ENCODE peak calls at places on chromosomes 7 and 10, in four cellular contexts. One of them, this sample, is unnamed.

GRCh38 chr10:27744478-27745379 is 890 bp downstream of the MKX start:
- DNase-seq in GM04503: no peak
- DNase-seq in RWPE2: peak
- DNase-seq in NCI-H1694 treated with DMSO at 0.1 percent for 48 hours: no peak
- DNase-seq in this sample: no peak

GRCh38 chr10:104780165-104780564 is 139.1 kb downstream of the SORCS3 start:
- DNase-seq in RWPE2: no peak
- DNase-seq in NCI-H1694 treated with DMSO at 0.1 percent for 48 hours: no peak
- DNase-seq in GM04503: no peak
- DNase-seq in this sample: no peak

GRCh38 chr7:1669954-1670893 is at the start of gene ELFN1:
- DNase-seq in GM04503: no peak
- DNase-seq in NCI-H1694 treated with DMSO at 0.1 percent for 48 hours: no peak
- DNase-seq in RWPE2: peak
- DNase-seq in this sample: no peak

GRCh38 chr10:36446873-36447272 is 678.5 kb upstream of the ANKRD30A start:
- DNase-seq in RWPE2: peak
- DNase-seq in NCI-H1694 treated with DMSO at 0.1 percent for 48 hours: peak
- DNase-seq in GM04503: no peak
- DNase-seq in this sample: no peak

GRCh38 chr10:66639351-66639750 is 286.5 kb upstream of the LRRTM3 start:
- DNase-seq in GM04503: peak
- DNase-seq in NCI-H1694 treated with DMSO at 0.1 percent for 48 hours: no peak
- DNase-seq in RWPE2: no peak
- DNase-seq in this sample: no peak

GRCh38 chr7:4775281-4776159 is at the start of gene AP5Z1:
- DNase-seq in NCI-H1694 treated with DMSO at 0.1 percent for 48 hours: peak
- DNase-seq in GM04503: peak
- DNase-seq in RWPE2: peak
- DNase-seq in this sample: peak

GRCh38 chr7:75033064-75033463 is 40.5 kb downstream of the RCC1L start:
- DNase-seq in RWPE2: no peak
- DNase-seq in GM04503: no peak
- DNase-seq in NCI-H1694 treated with DMSO at 0.1 percent for 48 hours: no peak
- DNase-seq in this sample: no peak

GRCh38 chr10:1345368-1345767 is 289.2 kb downstream of the WDR37 start:
- DNase-seq in RWPE2: no peak
- DNase-seq in NCI-H1694 treated with DMSO at 0.1 percent for 48 hours: no peak
- DNase-seq in GM04503: no peak
- DNase-seq in this sample: no peak

GRCh38 chr10:22245567-22245966 is 27.8 kb upstream of the EBLN1 start:
- DNase-seq in NCI-H1694 treated with DMSO at 0.1 percent for 48 hours: no peak
- DNase-seq in GM04503: no peak
- DNase-seq in RWPE2: no peak
- DNase-seq in this sample: no peak

GRCh38 chr10:108848016-108848415 is 1075.3 kb downstream of the XPNPEP1 start:
- DNase-seq in RWPE2: no peak
- DNase-seq in NCI-H1694 treated with DMSO at 0.1 percent for 48 hours: no peak
- DNase-seq in GM04503: no peak
- DNase-seq in this sample: no peak

GRCh38 chr7:102146989-102147388 is 139.7 kb upstream of the SH2B2 start:
- DNase-seq in NCI-H1694 treated with DMSO at 0.1 percent for 48 hours: no peak
- DNase-seq in RWPE2: no peak
- DNase-seq in GM04503: no peak
- DNase-seq in this sample: no peak

GRCh38 chr10:132294561-132295320 is 13.0 kb downstream of the STK32C start:
- DNase-seq in GM04503: no peak
- DNase-seq in NCI-H1694 treated with DMSO at 0.1 percent for 48 hours: no peak
- DNase-seq in RWPE2: peak
- DNase-seq in this sample: no peak

GRCh38 chr7:74275401-74275881 is 13.8 kb upstream of the CLIP2 start:
- DNase-seq in NCI-H1694 treated with DMSO at 0.1 percent for 48 hours: no peak
- DNase-seq in GM04503: no peak
- DNase-seq in RWPE2: no peak
- DNase-seq in this sample: no peak

GRCh38 chr10:123537188-123537961 is 128.8 kb upstream of the GPR26 start:
- DNase-seq in NCI-H1694 treated with DMSO at 0.1 percent for 48 hours: no peak
- DNase-seq in RWPE2: no peak
- DNase-seq in GM04503: no peak
- DNase-seq in this sample: no peak

GRCh38 chr10:71344916-71345557 is 26.0 kb downstream of the SLC29A3 start:
- DNase-seq in RWPE2: no peak
- DNase-seq in GM04503: no peak
- DNase-seq in NCI-H1694 treated with DMSO at 0.1 percent for 48 hours: no peak
- DNase-seq in this sample: no peak

GRCh38 chr7:75979361-75980125 is 14.9 kb downstream of the TMEM120A start:
- DNase-seq in NCI-H1694 treated with DMSO at 0.1 percent for 48 hours: no peak
- DNase-seq in GM04503: no peak
- DNase-seq in RWPE2: no peak
- DNase-seq in this sample: no peak

GRCh38 chr7:41476117-41476803 is 226.6 kb downstream of the INHBA start:
- DNase-seq in NCI-H1694 treated with DMSO at 0.1 percent for 48 hours: no peak
- DNase-seq in GM04503: no peak
- DNase-seq in RWPE2: no peak
- DNase-seq in this sample: no peak

GRCh38 chr10:124722812-124723783 is 21.1 kb downstream of the FAM53B start:
- DNase-seq in GM04503: no peak
- DNase-seq in RWPE2: no peak
- DNase-seq in NCI-H1694 treated with DMSO at 0.1 percent for 48 hours: no peak
- DNase-seq in this sample: no peak

GRCh38 chr7:1322240-1323110 is 89.8 kb downstream of the UNCX start:
- DNase-seq in GM04503: no peak
- DNase-seq in NCI-H1694 treated with DMSO at 0.1 percent for 48 hours: no peak
- DNase-seq in RWPE2: peak
- DNase-seq in this sample: no peak

GRCh38 chr7:47414342-47415288 is 167.3 kb downstream of the TNS3 start:
- DNase-seq in NCI-H1694 treated with DMSO at 0.1 percent for 48 hours: no peak
- DNase-seq in GM04503: no peak
- DNase-seq in RWPE2: no peak
- DNase-seq in this sample: no peak

GRCh38 chr10:22366771-22367170 is 21.5 kb downstream of the SPAG6 start:
- DNase-seq in GM04503: no peak
- DNase-seq in NCI-H1694 treated with DMSO at 0.1 percent for 48 hours: no peak
- DNase-seq in RWPE2: no peak
- DNase-seq in this sample: no peak

GRCh38 chr10:93762979-93763391 is 5.2 kb downstream of the LGI1 start:
- DNase-seq in GM04503: no peak
- DNase-seq in RWPE2: no peak
- DNase-seq in NCI-H1694 treated with DMSO at 0.1 percent for 48 hours: no peak
- DNase-seq in this sample: no peak

GRCh38 chr7:13467111-13467547 is 522.3 kb downstream of the ETV1 start:
- DNase-seq in GM04503: no peak
- DNase-seq in RWPE2: no peak
- DNase-seq in NCI-H1694 treated with DMSO at 0.1 percent for 48 hours: peak
- DNase-seq in this sample: no peak

GRCh38 chr10:7915923-7916322 is 97.6 kb downstream of the TAF3 start:
- DNase-seq in RWPE2: no peak
- DNase-seq in NCI-H1694 treated with DMSO at 0.1 percent for 48 hours: no peak
- DNase-seq in GM04503: no peak
- DNase-seq in this sample: peak

GRCh38 chr7:1061180-1061579 is 16.8 kb downstream of the GPR146 start:
- DNase-seq in NCI-H1694 treated with DMSO at 0.1 percent for 48 hours: no peak
- DNase-seq in RWPE2: no peak
- DNase-seq in GM04503: no peak
- DNase-seq in this sample: no peak

GRCh38 chr7:48176356-48176893 is 5.2 kb downstream of the ABCA13 start:
- DNase-seq in NCI-H1694 treated with DMSO at 0.1 percent for 48 hours: no peak
- DNase-seq in GM04503: no peak
- DNase-seq in RWPE2: no peak
- DNase-seq in this sample: no peak

GRCh38 chr7:108351715-108352114 is 104.5 kb downstream of the NRCAM start:
- DNase-seq in RWPE2: no peak
- DNase-seq in NCI-H1694 treated with DMSO at 0.1 percent for 48 hours: no peak
- DNase-seq in GM04503: no peak
- DNase-seq in this sample: no peak

GRCh38 chr7:106110885-106111670 is 1.0 kb downstream of the SYPL1 start:
- DNase-seq in GM04503: no peak
- DNase-seq in NCI-H1694 treated with DMSO at 0.1 percent for 48 hours: no peak
- DNase-seq in RWPE2: no peak
- DNase-seq in this sample: no peak

GRCh38 chr7:134470864-134471263 is 12.0 kb upstream of the AKR1B1 start:
- DNase-seq in GM04503: no peak
- DNase-seq in NCI-H1694 treated with DMSO at 0.1 percent for 48 hours: no peak
- DNase-seq in RWPE2: no peak
- DNase-seq in this sample: no peak

GRCh38 chr10:5575482-5576153 is 50.9 kb downstream of the CALML3 start:
- DNase-seq in GM04503: no peak
- DNase-seq in NCI-H1694 treated with DMSO at 0.1 percent for 48 hours: no peak
- DNase-seq in RWPE2: no peak
- DNase-seq in this sample: peak

GRCh38 chr10:69472544-69472943 is 21.3 kb downstream of the TSPAN15 start:
- DNase-seq in NCI-H1694 treated with DMSO at 0.1 percent for 48 hours: no peak
- DNase-seq in GM04503: peak
- DNase-seq in RWPE2: no peak
- DNase-seq in this sample: no peak

GRCh38 chr7:51376420-51377092 is 59.9 kb upstream of the COBL start:
- DNase-seq in GM04503: no peak
- DNase-seq in NCI-H1694 treated with DMSO at 0.1 percent for 48 hours: no peak
- DNase-seq in RWPE2: no peak
- DNase-seq in this sample: no peak

GRCh38 chr10:24858244-24858907 is 94.0 kb downstream of the PRTFDC1 start:
- DNase-seq in NCI-H1694 treated with DMSO at 0.1 percent for 48 hours: no peak
- DNase-seq in GM04503: no peak
- DNase-seq in RWPE2: no peak
- DNase-seq in this sample: peak

GRCh38 chr10:65496541-65496940 is 1429.3 kb upstream of the LRRTM3 start:
- DNase-seq in GM04503: no peak
- DNase-seq in RWPE2: no peak
- DNase-seq in NCI-H1694 treated with DMSO at 0.1 percent for 48 hours: no peak
- DNase-seq in this sample: no peak

GRCh38 chr7:138891446-138891810 is 89.8 kb downstream of the KIAA1549 start:
- DNase-seq in NCI-H1694 treated with DMSO at 0.1 percent for 48 hours: no peak
- DNase-seq in RWPE2: no peak
- DNase-seq in GM04503: peak
- DNase-seq in this sample: no peak